ENCODE peak calls at places on chromosomes 4 and X, in five cellular contexts. One of them, this sample, is unnamed.

GRCh38 chrX:143854006-143854405 is 29.9 kb upstream of the UBE2NL start:
- DNase-seq in ureter: no peak
- DNase-seq in dermis blood vessel endothelial cell: no peak
- DNase-seq in tibial artery: no peak
- DNase-seq in omental fat pad: no peak
- DNase-seq in this sample: no peak

GRCh38 chr4:122300776-122301175 is 78.0 kb upstream of the ADAD1 start:
- DNase-seq in omental fat pad: no peak
- DNase-seq in ureter: no peak
- DNase-seq in tibial artery: no peak
- DNase-seq in dermis blood vessel endothelial cell: no peak
- DNase-seq in this sample: no peak

GRCh38 chr4:76723373-76723772 is 174.6 kb downstream of the SOWAHB start:
- DNase-seq in ureter: no peak
- DNase-seq in tibial artery: no peak
- DNase-seq in dermis blood vessel endothelial cell: no peak
- DNase-seq in omental fat pad: no peak
- DNase-seq in this sample: no peak

GRCh38 chr4:152957437-152958185 is 21.5 kb downstream of the FHDC1 start:
- DNase-seq in omental fat pad: no peak
- DNase-seq in dermis blood vessel endothelial cell: peak; percentile 44
- DNase-seq in tibial artery: peak; percentile 67
- DNase-seq in ureter: no peak
- DNase-seq in this sample: no peak

GRCh38 chr4:101282076-101282844 is 65.1 kb downstream of the PPP3CA start:
- DNase-seq in ureter: no peak
- DNase-seq in omental fat pad: no peak
- DNase-seq in dermis blood vessel endothelial cell: no peak
- DNase-seq in tibial artery: no peak
- DNase-seq in this sample: no peak

GRCh38 chrX:46327229-46328081 is 217.8 kb downstream of the ZNF674 start:
- DNase-seq in ureter: no peak
- DNase-seq in dermis blood vessel endothelial cell: peak; percentile 89
- DNase-seq in omental fat pad: no peak
- DNase-seq in tibial artery: no peak
- DNase-seq in this sample: peak; percentile 39

GRCh38 chrX:129037389-129037788 is 485.9 kb downstream of the SMARCA1 start:
- DNase-seq in tibial artery: no peak
- DNase-seq in omental fat pad: no peak
- DNase-seq in dermis blood vessel endothelial cell: no peak
- DNase-seq in ureter: no peak
- DNase-seq in this sample: no peak

GRCh38 chrX:56783450-56783831 is 54.4 kb downstream of the NBDY start:
- DNase-seq in ureter: peak; percentile 87
- DNase-seq in tibial artery: no peak
- DNase-seq in omental fat pad: peak; percentile 49
- DNase-seq in dermis blood vessel endothelial cell: no peak
- DNase-seq in this sample: no peak

GRCh38 chr4:2007804-2008670 is 737 bp downstream of the NELFA start:
- DNase-seq in tibial artery: no peak
- DNase-seq in ureter: no peak
- DNase-seq in omental fat pad: no peak
- DNase-seq in dermis blood vessel endothelial cell: peak; percentile 27
- DNase-seq in this sample: no peak

GRCh38 chr4:80237992-80238391 is 28.5 kb upstream of the FGF5 start:
- DNase-seq in ureter: no peak
- DNase-seq in dermis blood vessel endothelial cell: peak; percentile 83
- DNase-seq in omental fat pad: no peak
- DNase-seq in tibial artery: no peak
- DNase-seq in this sample: no peak

GRCh38 chrX:45986971-45987370 is 558.2 kb downstream of the ZNF674 start:
- DNase-seq in dermis blood vessel endothelial cell: no peak
- DNase-seq in ureter: no peak
- DNase-seq in tibial artery: no peak
- DNase-seq in omental fat pad: no peak
- DNase-seq in this sample: no peak

GRCh38 chr4:15895517-15895916 is 43.0 kb downstream of the FGFBP1 start:
- DNase-seq in omental fat pad: no peak
- DNase-seq in ureter: no peak
- DNase-seq in dermis blood vessel endothelial cell: no peak
- DNase-seq in tibial artery: no peak
- DNase-seq in this sample: no peak

GRCh38 chrX:17007134-17007768 is 60.8 kb downstream of the REPS2 start:
- DNase-seq in omental fat pad: no peak
- DNase-seq in ureter: no peak
- DNase-seq in tibial artery: no peak
- DNase-seq in dermis blood vessel endothelial cell: peak; percentile 52
- DNase-seq in this sample: no peak

GRCh38 chrX:134658002-134658401 is 269 bp downstream of the PLAC1 start:
- DNase-seq in ureter: no peak
- DNase-seq in tibial artery: no peak
- DNase-seq in dermis blood vessel endothelial cell: no peak
- DNase-seq in omental fat pad: no peak
- DNase-seq in this sample: no peak

GRCh38 chr4:109211671-109212070 is 90.8 kb downstream of the COL25A1 start:
- DNase-seq in ureter: no peak
- DNase-seq in dermis blood vessel endothelial cell: peak; percentile 52
- DNase-seq in tibial artery: no peak
- DNase-seq in omental fat pad: no peak
- DNase-seq in this sample: no peak

GRCh38 chr4:48836658-48837057 is 5.8 kb downstream of the OCIAD1 start:
- DNase-seq in dermis blood vessel endothelial cell: no peak
- DNase-seq in ureter: no peak
- DNase-seq in omental fat pad: no peak
- DNase-seq in tibial artery: no peak
- DNase-seq in this sample: no peak

GRCh38 chrX:95728446-95728845 is 956.2 kb upstream of the DIAPH2 start:
- DNase-seq in ureter: no peak
- DNase-seq in dermis blood vessel endothelial cell: no peak
- DNase-seq in tibial artery: no peak
- DNase-seq in omental fat pad: no peak
- DNase-seq in this sample: no peak

GRCh38 chrX:141278306-141278705 is 36.0 kb upstream of the SPANXC start:
- DNase-seq in ureter: no peak
- DNase-seq in omental fat pad: no peak
- DNase-seq in dermis blood vessel endothelial cell: peak; percentile 6
- DNase-seq in tibial artery: no peak
- DNase-seq in this sample: no peak

GRCh38 chr4:169051936-169052335 is 41.9 kb upstream of the CBR4 start:
- DNase-seq in omental fat pad: no peak
- DNase-seq in dermis blood vessel endothelial cell: no peak
- DNase-seq in ureter: no peak
- DNase-seq in tibial artery: no peak
- DNase-seq in this sample: no peak

GRCh38 chrX:72247206-72247944 is 8.5 kb upstream of the ERCC6L start:
- DNase-seq in omental fat pad: no peak
- DNase-seq in ureter: no peak
- DNase-seq in dermis blood vessel endothelial cell: peak; percentile 75
- DNase-seq in tibial artery: no peak
- DNase-seq in this sample: peak; percentile 50

GRCh38 chr4:52560844-52561280 is 98.2 kb downstream of the USP46 start:
- DNase-seq in ureter: no peak
- DNase-seq in omental fat pad: no peak
- DNase-seq in dermis blood vessel endothelial cell: no peak
- DNase-seq in tibial artery: no peak
- DNase-seq in this sample: no peak

GRCh38 chr4:119690871-119691270 is 62.3 kb upstream of the PDE5A start:
- DNase-seq in ureter: no peak
- DNase-seq in dermis blood vessel endothelial cell: peak; percentile 2
- DNase-seq in omental fat pad: no peak
- DNase-seq in tibial artery: no peak
- DNase-seq in this sample: no peak

GRCh38 chr4:143335979-143336827 is 473 bp upstream of the GAB1 start:
- DNase-seq in tibial artery: peak; percentile 95
- DNase-seq in omental fat pad: peak; percentile 44
- DNase-seq in ureter: peak; percentile 87
- DNase-seq in dermis blood vessel endothelial cell: peak; percentile 85
- DNase-seq in this sample: peak; percentile 96

GRCh38 chr4:139920552-139920951 is 233.4 kb downstream of the MAML3 start:
- DNase-seq in dermis blood vessel endothelial cell: no peak
- DNase-seq in tibial artery: no peak
- DNase-seq in omental fat pad: no peak
- DNase-seq in ureter: no peak
- DNase-seq in this sample: no peak

GRCh38 chrX:124507276-124507675 is 160.9 kb downstream of the SH2D1A start:
- DNase-seq in tibial artery: no peak
- DNase-seq in ureter: no peak
- DNase-seq in dermis blood vessel endothelial cell: no peak
- DNase-seq in omental fat pad: no peak
- DNase-seq in this sample: no peak

GRCh38 chrX:40172169-40172979 is 74.6 kb upstream of the BCOR start:
- DNase-seq in dermis blood vessel endothelial cell: peak; percentile 68
- DNase-seq in omental fat pad: no peak
- DNase-seq in tibial artery: peak; percentile 84
- DNase-seq in ureter: no peak
- DNase-seq in this sample: peak; percentile 89

This sample was measured in left lung.